ENCODE peak calls at places on chromosomes 5 and 9, in six cellular contexts. One of them, this sample, is unnamed.

GRCh38 chr5:116448869-116449453 is 125.7 kb downstream of the SEMA6A start:
- DNase-seq in endothelial cell: no peak
- DNase-seq in activated naive CD4-positive, alpha-beta T cell: no peak
- DNase-seq in upper lobe of right lung: no peak
- DNase-seq in stimulated activated CD4-positive, alpha-beta T cell treated with anti-CD3 and anti-CD28 coated beads, Interleukin-12 subunit alpha, Interleukin-12 subunit beta, amount 100 ng/mL, for 48 hours: no peak
- DNase-seq in stimulated activated CD8-positive, alpha-beta memory T cell treated with anti-CD3 and anti-CD28 coated beads, Interleukin-15, amount 100 ng/mL, for 48 hours: no peak
- DNase-seq in this sample: no peak

GRCh38 chr5:138441221-138441620 is 2.4 kb downstream of the REEP2 start:
- DNase-seq in endothelial cell: no peak
- DNase-seq in activated naive CD4-positive, alpha-beta T cell: no peak
- DNase-seq in upper lobe of right lung: peak; percentile 40
- DNase-seq in stimulated activated CD4-positive, alpha-beta T cell treated with anti-CD3 and anti-CD28 coated beads, Interleukin-12 subunit alpha, Interleukin-12 subunit beta, amount 100 ng/mL, for 48 hours: no peak
- DNase-seq in stimulated activated CD8-positive, alpha-beta memory T cell treated with anti-CD3 and anti-CD28 coated beads, Interleukin-15, amount 100 ng/mL, for 48 hours: no peak
- DNase-seq in this sample: no peak

GRCh38 chr9:130852801-130853200 is 17.7 kb downstream of the ABL1 start:
- DNase-seq in endothelial cell: no peak
- DNase-seq in activated naive CD4-positive, alpha-beta T cell: no peak
- DNase-seq in upper lobe of right lung: no peak
- DNase-seq in stimulated activated CD4-positive, alpha-beta T cell treated with anti-CD3 and anti-CD28 coated beads, Interleukin-12 subunit alpha, Interleukin-12 subunit beta, amount 100 ng/mL, for 48 hours: no peak
- DNase-seq in stimulated activated CD8-positive, alpha-beta memory T cell treated with anti-CD3 and anti-CD28 coated beads, Interleukin-15, amount 100 ng/mL, for 48 hours: no peak
- DNase-seq in this sample: no peak

GRCh38 chr9:84136119-84136868 is 155.7 kb downstream of the RMI1 start:
- DNase-seq in endothelial cell: no peak
- DNase-seq in activated naive CD4-positive, alpha-beta T cell: no peak
- DNase-seq in upper lobe of right lung: no peak
- DNase-seq in stimulated activated CD4-positive, alpha-beta T cell treated with anti-CD3 and anti-CD28 coated beads, Interleukin-12 subunit alpha, Interleukin-12 subunit beta, amount 100 ng/mL, for 48 hours: no peak
- DNase-seq in stimulated activated CD8-positive, alpha-beta memory T cell treated with anti-CD3 and anti-CD28 coated beads, Interleukin-15, amount 100 ng/mL, for 48 hours: no peak
- DNase-seq in this sample: no peak

GRCh38 chr5:44714871-44715580 is 93.7 kb upstream of the MRPS30 start:
- DNase-seq in endothelial cell: no peak
- DNase-seq in activated naive CD4-positive, alpha-beta T cell: no peak
- DNase-seq in upper lobe of right lung: no peak
- DNase-seq in stimulated activated CD4-positive, alpha-beta T cell treated with anti-CD3 and anti-CD28 coated beads, Interleukin-12 subunit alpha, Interleukin-12 subunit beta, amount 100 ng/mL, for 48 hours: no peak
- DNase-seq in stimulated activated CD8-positive, alpha-beta memory T cell treated with anti-CD3 and anti-CD28 coated beads, Interleukin-15, amount 100 ng/mL, for 48 hours: no peak
- DNase-seq in this sample: no peak

GRCh38 chr9:20838218-20838617 is 154.2 kb downstream of the FOCAD start:
- DNase-seq in endothelial cell: no peak
- DNase-seq in activated naive CD4-positive, alpha-beta T cell: no peak
- DNase-seq in upper lobe of right lung: no peak
- DNase-seq in stimulated activated CD4-positive, alpha-beta T cell treated with anti-CD3 and anti-CD28 coated beads, Interleukin-12 subunit alpha, Interleukin-12 subunit beta, amount 100 ng/mL, for 48 hours: no peak
- DNase-seq in stimulated activated CD8-positive, alpha-beta memory T cell treated with anti-CD3 and anti-CD28 coated beads, Interleukin-15, amount 100 ng/mL, for 48 hours: no peak
- DNase-seq in this sample: no peak

GRCh38 chr5:43110606-43111170 is 10.0 kb upstream of the ZNF131 start:
- DNase-seq in endothelial cell: peak; percentile 18
- DNase-seq in activated naive CD4-positive, alpha-beta T cell: peak; percentile 4
- DNase-seq in upper lobe of right lung: no peak
- DNase-seq in stimulated activated CD4-positive, alpha-beta T cell treated with anti-CD3 and anti-CD28 coated beads, Interleukin-12 subunit alpha, Interleukin-12 subunit beta, amount 100 ng/mL, for 48 hours: no peak
- DNase-seq in stimulated activated CD8-positive, alpha-beta memory T cell treated with anti-CD3 and anti-CD28 coated beads, Interleukin-15, amount 100 ng/mL, for 48 hours: peak; percentile 11
- DNase-seq in this sample: no peak

GRCh38 chr9:93220627-93221425 is 36.9 kb downstream of the WNK2 start:
- DNase-seq in endothelial cell: no peak
- DNase-seq in activated naive CD4-positive, alpha-beta T cell: no peak
- DNase-seq in upper lobe of right lung: no peak
- DNase-seq in stimulated activated CD4-positive, alpha-beta T cell treated with anti-CD3 and anti-CD28 coated beads, Interleukin-12 subunit alpha, Interleukin-12 subunit beta, amount 100 ng/mL, for 48 hours: no peak
- DNase-seq in stimulated activated CD8-positive, alpha-beta memory T cell treated with anti-CD3 and anti-CD28 coated beads, Interleukin-15, amount 100 ng/mL, for 48 hours: no peak
- DNase-seq in this sample: no peak

GRCh38 chr5:37738057-37738691 is 101.7 kb downstream of the GDNF start:
- DNase-seq in endothelial cell: no peak
- DNase-seq in activated naive CD4-positive, alpha-beta T cell: no peak
- DNase-seq in upper lobe of right lung: no peak
- DNase-seq in stimulated activated CD4-positive, alpha-beta T cell treated with anti-CD3 and anti-CD28 coated beads, Interleukin-12 subunit alpha, Interleukin-12 subunit beta, amount 100 ng/mL, for 48 hours: peak; percentile 43
- DNase-seq in stimulated activated CD8-positive, alpha-beta memory T cell treated with anti-CD3 and anti-CD28 coated beads, Interleukin-15, amount 100 ng/mL, for 48 hours: no peak
- DNase-seq in this sample: peak; percentile 84

GRCh38 chr9:76574171-76574767 is 115.3 kb downstream of the GCNT1 start:
- DNase-seq in endothelial cell: no peak
- DNase-seq in activated naive CD4-positive, alpha-beta T cell: no peak
- DNase-seq in upper lobe of right lung: no peak
- DNase-seq in stimulated activated CD4-positive, alpha-beta T cell treated with anti-CD3 and anti-CD28 coated beads, Interleukin-12 subunit alpha, Interleukin-12 subunit beta, amount 100 ng/mL, for 48 hours: no peak
- DNase-seq in stimulated activated CD8-positive, alpha-beta memory T cell treated with anti-CD3 and anti-CD28 coated beads, Interleukin-15, amount 100 ng/mL, for 48 hours: no peak
- DNase-seq in this sample: no peak

GRCh38 chr9:89427621-89428221 is 70.2 kb downstream of the SEMA4D start:
- DNase-seq in endothelial cell: no peak
- DNase-seq in activated naive CD4-positive, alpha-beta T cell: no peak
- DNase-seq in upper lobe of right lung: no peak
- DNase-seq in stimulated activated CD4-positive, alpha-beta T cell treated with anti-CD3 and anti-CD28 coated beads, Interleukin-12 subunit alpha, Interleukin-12 subunit beta, amount 100 ng/mL, for 48 hours: peak; percentile 78
- DNase-seq in stimulated activated CD8-positive, alpha-beta memory T cell treated with anti-CD3 and anti-CD28 coated beads, Interleukin-15, amount 100 ng/mL, for 48 hours: peak; percentile 81
- DNase-seq in this sample: no peak

GRCh38 chr5:133605323-133605722 is 7.0 kb downstream of the FSTL4 start:
- DNase-seq in endothelial cell: no peak
- DNase-seq in activated naive CD4-positive, alpha-beta T cell: no peak
- DNase-seq in upper lobe of right lung: no peak
- DNase-seq in stimulated activated CD4-positive, alpha-beta T cell treated with anti-CD3 and anti-CD28 coated beads, Interleukin-12 subunit alpha, Interleukin-12 subunit beta, amount 100 ng/mL, for 48 hours: no peak
- DNase-seq in stimulated activated CD8-positive, alpha-beta memory T cell treated with anti-CD3 and anti-CD28 coated beads, Interleukin-15, amount 100 ng/mL, for 48 hours: no peak
- DNase-seq in this sample: no peak

GRCh38 chr5:51632794-51633193 is 249.5 kb downstream of the ISL1 start:
- DNase-seq in endothelial cell: no peak
- DNase-seq in activated naive CD4-positive, alpha-beta T cell: no peak
- DNase-seq in upper lobe of right lung: no peak
- DNase-seq in stimulated activated CD4-positive, alpha-beta T cell treated with anti-CD3 and anti-CD28 coated beads, Interleukin-12 subunit alpha, Interleukin-12 subunit beta, amount 100 ng/mL, for 48 hours: no peak
- DNase-seq in stimulated activated CD8-positive, alpha-beta memory T cell treated with anti-CD3 and anti-CD28 coated beads, Interleukin-15, amount 100 ng/mL, for 48 hours: no peak
- DNase-seq in this sample: no peak

GRCh38 chr5:177336112-177336511 is 15.4 kb downstream of the LMAN2 start:
- DNase-seq in endothelial cell: peak; percentile 55
- DNase-seq in activated naive CD4-positive, alpha-beta T cell: no peak
- DNase-seq in upper lobe of right lung: no peak
- DNase-seq in stimulated activated CD4-positive, alpha-beta T cell treated with anti-CD3 and anti-CD28 coated beads, Interleukin-12 subunit alpha, Interleukin-12 subunit beta, amount 100 ng/mL, for 48 hours: no peak
- DNase-seq in stimulated activated CD8-positive, alpha-beta memory T cell treated with anti-CD3 and anti-CD28 coated beads, Interleukin-15, amount 100 ng/mL, for 48 hours: no peak
- DNase-seq in this sample: no peak

GRCh38 chr9:132789706-132790105 is 88.4 kb downstream of the AK8 start:
- DNase-seq in endothelial cell: no peak
- DNase-seq in activated naive CD4-positive, alpha-beta T cell: no peak
- DNase-seq in upper lobe of right lung: no peak
- DNase-seq in stimulated activated CD4-positive, alpha-beta T cell treated with anti-CD3 and anti-CD28 coated beads, Interleukin-12 subunit alpha, Interleukin-12 subunit beta, amount 100 ng/mL, for 48 hours: no peak
- DNase-seq in stimulated activated CD8-positive, alpha-beta memory T cell treated with anti-CD3 and anti-CD28 coated beads, Interleukin-15, amount 100 ng/mL, for 48 hours: no peak
- DNase-seq in this sample: no peak

GRCh38 chr9:36119476-36119875 is 17.1 kb upstream of the GLIPR2 start:
- DNase-seq in endothelial cell: no peak
- DNase-seq in activated naive CD4-positive, alpha-beta T cell: no peak
- DNase-seq in upper lobe of right lung: no peak
- DNase-seq in stimulated activated CD4-positive, alpha-beta T cell treated with anti-CD3 and anti-CD28 coated beads, Interleukin-12 subunit alpha, Interleukin-12 subunit beta, amount 100 ng/mL, for 48 hours: no peak
- DNase-seq in stimulated activated CD8-positive, alpha-beta memory T cell treated with anti-CD3 and anti-CD28 coated beads, Interleukin-15, amount 100 ng/mL, for 48 hours: no peak
- DNase-seq in this sample: no peak